ENCODE peak calls at places on chromosomes 6 and 20, in seven cellular contexts. One of them, this sample, is unnamed.

GRCh38 chr20:11906626-11907480 is 10.8 kb upstream of the BTBD3 start:
- DNase-seq in DMS 273 treated with DMSO at 0.1 percent for 48 hours: no peak
- DNase-seq in spleen: no peak
- DNase-seq in iris pigment epithelial cell: no peak
- DNase-seq in HT1080: no peak
- DNase-seq in AG10803: no peak
- DNase-seq in fibroblast of the conjunctiva: no peak
- DNase-seq in this sample: no peak

GRCh38 chr6:137217801-137218472 is 1.2 kb downstream of the IFNGR1 start:
- DNase-seq in AG10803: peak
- DNase-seq in HT1080: no peak
- DNase-seq in spleen: peak
- DNase-seq in DMS 273 treated with DMSO at 0.1 percent for 48 hours: peak
- DNase-seq in iris pigment epithelial cell: peak
- DNase-seq in fibroblast of the conjunctiva: no peak
- DNase-seq in this sample: no peak

GRCh38 chr6:45837541-45838200 is 178.0 kb downstream of the CLIC5 start:
- DNase-seq in spleen: no peak
- DNase-seq in AG10803: no peak
- DNase-seq in iris pigment epithelial cell: no peak
- DNase-seq in HT1080: no peak
- DNase-seq in fibroblast of the conjunctiva: no peak
- DNase-seq in DMS 273 treated with DMSO at 0.1 percent for 48 hours: no peak
- DNase-seq in this sample: no peak

GRCh38 chr20:63968928-63969760 is 586 bp downstream of the ZNF512B start:
- DNase-seq in DMS 273 treated with DMSO at 0.1 percent for 48 hours: no peak
- DNase-seq in iris pigment epithelial cell: no peak
- DNase-seq in spleen: peak
- DNase-seq in AG10803: no peak
- DNase-seq in HT1080: no peak
- DNase-seq in fibroblast of the conjunctiva: no peak
- DNase-seq in this sample: no peak

GRCh38 chr6:1729752-1730140 is 120.0 kb downstream of the FOXC1 start:
- DNase-seq in HT1080: no peak
- DNase-seq in spleen: no peak
- DNase-seq in fibroblast of the conjunctiva: no peak
- DNase-seq in iris pigment epithelial cell: peak
- DNase-seq in DMS 273 treated with DMSO at 0.1 percent for 48 hours: no peak
- DNase-seq in AG10803: no peak
- DNase-seq in this sample: no peak

GRCh38 chr20:44209691-44210421 is 715 bp downstream of the OSER1 start:
- DNase-seq in DMS 273 treated with DMSO at 0.1 percent for 48 hours: no peak
- DNase-seq in fibroblast of the conjunctiva: no peak
- DNase-seq in spleen: no peak
- DNase-seq in HT1080: no peak
- DNase-seq in AG10803: peak
- DNase-seq in iris pigment epithelial cell: peak
- DNase-seq in this sample: no peak

GRCh38 chr6:52574709-52575489 is 2.0 kb downstream of the TRAM2 start:
- DNase-seq in HT1080: peak
- DNase-seq in AG10803: peak
- DNase-seq in iris pigment epithelial cell: peak
- DNase-seq in fibroblast of the conjunctiva: no peak
- DNase-seq in DMS 273 treated with DMSO at 0.1 percent for 48 hours: no peak
- DNase-seq in spleen: peak
- DNase-seq in this sample: peak

GRCh38 chr6:133890941-133891813 is 2.3 kb downstream of the TCF21 start:
- DNase-seq in HT1080: peak
- DNase-seq in spleen: peak
- DNase-seq in DMS 273 treated with DMSO at 0.1 percent for 48 hours: peak
- DNase-seq in fibroblast of the conjunctiva: no peak
- DNase-seq in AG10803: peak
- DNase-seq in iris pigment epithelial cell: no peak
- DNase-seq in this sample: no peak

GRCh38 chr20:20568604-20569205 is 143.7 kb downstream of the RALGAPA2 start:
- DNase-seq in DMS 273 treated with DMSO at 0.1 percent for 48 hours: peak
- DNase-seq in spleen: no peak
- DNase-seq in iris pigment epithelial cell: peak
- DNase-seq in HT1080: no peak
- DNase-seq in AG10803: peak
- DNase-seq in fibroblast of the conjunctiva: peak
- DNase-seq in this sample: no peak

GRCh38 chr6:66538548-66539135 is 831.6 kb upstream of the EYS start:
- DNase-seq in HT1080: no peak
- DNase-seq in iris pigment epithelial cell: no peak
- DNase-seq in AG10803: no peak
- DNase-seq in DMS 273 treated with DMSO at 0.1 percent for 48 hours: no peak
- DNase-seq in fibroblast of the conjunctiva: no peak
- DNase-seq in spleen: no peak
- DNase-seq in this sample: no peak

GRCh38 chr6:56021943-56022342 is 146.6 kb upstream of the BMP5 start:
- DNase-seq in spleen: no peak
- DNase-seq in HT1080: no peak
- DNase-seq in AG10803: no peak
- DNase-seq in DMS 273 treated with DMSO at 0.1 percent for 48 hours: no peak
- DNase-seq in iris pigment epithelial cell: no peak
- DNase-seq in fibroblast of the conjunctiva: no peak
- DNase-seq in this sample: no peak

GRCh38 chr20:38211200-38212097 is 46.4 kb upstream of the TGM2 start:
- DNase-seq in iris pigment epithelial cell: no peak
- DNase-seq in HT1080: no peak
- DNase-seq in spleen: no peak
- DNase-seq in fibroblast of the conjunctiva: no peak
- DNase-seq in AG10803: peak
- DNase-seq in DMS 273 treated with DMSO at 0.1 percent for 48 hours: no peak
- DNase-seq in this sample: no peak